ENCODE peak calls at places on chromosome 4, in ten cellular contexts. Z, Y, F, U, A, C, R, V, M and J are unnamed samples.

GRCh38 chr4:177473991-177474390 is 31.8 kb upstream of the AGA start:
- DNase-seq in Z (no peak), Y (no peak), F (no peak), U (no peak), A (no peak), C (no peak), R (no peak), V (no peak), M (no peak), J (no peak)

GRCh38 chr4:6891436-6892170 is 18.0 kb upstream of the TBC1D14 start:
- DNase-seq in Z (no peak), Y (peak; percentile 47), F (no peak), U (peak; percentile 69), A (no peak), C (no peak), R (no peak), V (no peak), M (no peak), J (no peak)

GRCh38 chr4:102760645-102761477 is at the start of gene MANBA:
- DNase-seq in Z (peak; percentile 96), Y (peak; percentile 91), F (peak; percentile 59), U (peak; percentile 95), A (peak; percentile 83), C (peak; percentile 93), R (peak; percentile 72), V (peak; percentile 85), M (peak; percentile 84), J (peak; percentile 65)

GRCh38 chr4:101169044-101170014 is 178.0 kb downstream of the PPP3CA start:
- DNase-seq in Z (peak; percentile 88), Y (no peak), F (peak; percentile 22), U (no peak), A (peak; percentile 79), C (no peak), R (peak; percentile 74), V (no peak), M (peak; percentile 63), J (peak; percentile 65)

GRCh38 chr4:40840255-40840984 is 90.7 kb downstream of the NSUN7 start:
- DNase-seq in Z (no peak), Y (no peak), F (no peak), U (no peak), A (no peak), C (no peak), R (peak; percentile 68), V (no peak), M (no peak), J (no peak)

GRCh38 chr4:7906171-7906581 is 33.5 kb downstream of the AFAP1 start:
- DNase-seq in Z (no peak), Y (no peak), F (no peak), U (no peak), A (peak; percentile 60), C (no peak), R (no peak), V (no peak), M (no peak), J (no peak)

GRCh38 chr4:5874811-5875465 is 17.9 kb downstream of the CRMP1 start:
- DNase-seq in Z (peak; percentile 59), Y (no peak), F (no peak), U (no peak), A (no peak), C (no peak), R (peak; percentile 44), V (no peak), M (no peak), J (no peak)

GRCh38 chr4:112855058-112855457 is 194.4 kb upstream of the ANK2 start:
- DNase-seq in Z (no peak), Y (no peak), F (no peak), U (no peak), A (no peak), C (no peak), R (no peak), V (no peak), M (no peak), J (no peak)

GRCh38 chr4:69092980-69093568 is 3.2 kb upstream of the UGT2B7 start:
- DNase-seq in Z (no peak), Y (no peak), F (no peak), U (no peak), A (no peak), C (no peak), R (no peak), V (no peak), M (no peak), J (no peak)

GRCh38 chr4:143700060-143700419 is 435 bp downstream of the FREM3 start:
- DNase-seq in Z (peak; percentile 19), Y (no peak), F (no peak), U (no peak), A (no peak), C (peak; percentile 45), R (no peak), V (no peak), M (no peak), J (peak; percentile 17)